ENCODE peak calls at places on chromosomes 2 and 18, in four cellular contexts. L is aorta, S is GM23248, I is transverse colon. Y is an unnamed sample.

GRCh38 chr2:157898591-157898996 is 22.5 kb upstream of the ACVR1 start:
- DNase-seq in S (peak; percentile 84), L (no peak), I (no peak), Y (no peak)

GRCh38 chr18:31041346-31042067 is 1.0 kb downstream of the DSC3 start:
- DNase-seq in S (no peak), L (peak; percentile 55), I (peak; percentile 10), Y (no peak)

GRCh38 chr18:79502785-79503184 is 107.1 kb downstream of the NFATC1 start:
- DNase-seq in S (peak; percentile 58), L (no peak), I (no peak), Y (no peak)

GRCh38 chr2:86566828-86567205 is 3.6 kb upstream of the CHMP3 start:
- DNase-seq in I (no peak), S (no peak), L (no peak), Y (no peak)

GRCh38 chr2:84314901-84315330 is 144.2 kb downstream of the SUCLG1 start:
- DNase-seq in I (peak; percentile 89), L (peak; percentile 81), S (peak; percentile 80), Y (peak; percentile 67)

GRCh38 chr2:227163445-227163997 is 484 bp downstream of the COL4A4 start:
- DNase-seq in L (no peak), I (peak; percentile 46), S (peak; percentile 22), Y (no peak)

GRCh38 chr18:37430346-37431076 is 135.1 kb downstream of the CELF4 start:
- DNase-seq in I (no peak), S (no peak), L (no peak), Y (no peak)

GRCh38 chr2:74130211-74130995 is 17.3 kb downstream of the BOLA3 start:
- DNase-seq in L (no peak), I (no peak), S (no peak), Y (no peak)

GRCh38 chr2:125491663-125492062 is 1164.3 kb upstream of the GYPC start:
- DNase-seq in S (no peak), L (no peak), I (no peak), Y (no peak)

GRCh38 chr2:220107380-220107791 is 480.0 kb downstream of the SLC4A3 start:
- DNase-seq in L (no peak), I (no peak), S (no peak), Y (no peak)

GRCh38 chr18:10378688-10379465 is 75.6 kb upstream of the APCDD1 start:
- DNase-seq in I (no peak), L (no peak), S (peak; percentile 86), Y (no peak)

GRCh38 chr2:113219889-113220641 is 46.3 kb downstream of the PSD4 start:
- DNase-seq in S (peak; percentile 73), L (peak; percentile 81), I (peak; percentile 84), Y (peak; percentile 51)

GRCh38 chr2:155485141-155485842 is 786.8 kb downstream of the KCNJ3 start:
- DNase-seq in S (no peak), L (no peak), I (no peak), Y (no peak)

GRCh38 chr2:30798536-30798991 is 8.7 kb downstream of the CAPN13 start:
- DNase-seq in S (no peak), L (no peak), I (no peak), Y (no peak)

GRCh38 chr2:20925265-20925889 is 102.5 kb upstream of the LDAH start:
- DNase-seq in S (peak; percentile 15), I (no peak), L (no peak), Y (no peak)

GRCh38 chr2:3179208-3179607 is 198.4 kb downstream of the EIPR1 start:
- DNase-seq in L (no peak), I (no peak), S (no peak), Y (no peak)

GRCh38 chr18:12231986-12232385 is 22.2 kb upstream of the CIDEA start:
- DNase-seq in I (no peak), L (no peak), S (no peak), Y (no peak)

GRCh38 chr2:217147751-217148318 is 288.0 kb upstream of the TNP1 start:
- DNase-seq in S (no peak), L (no peak), I (no peak), Y (no peak)

GRCh38 chr2:132974477-132975050 is 304.6 kb upstream of the LYPD1 start:
- DNase-seq in I (no peak), L (no peak), S (no peak), Y (no peak)

GRCh38 chr2:29462293-29462692 is 347.1 kb downstream of the CLIP4 start:
- DNase-seq in L (no peak), I (no peak), S (peak; percentile 78), Y (no peak)

GRCh38 chr18:41532344-41533086 is 422.5 kb upstream of the PIK3C3 start:
- DNase-seq in S (peak; percentile 20), I (no peak), L (no peak), Y (no peak)

GRCh38 chr2:24683408-24683807 is 109.8 kb downstream of the PTRHD1 start:
- DNase-seq in I (no peak), S (no peak), L (no peak), Y (no peak)

GRCh38 chr2:95275601-95276243 is 1.5 kb downstream of the PROM2 start:
- DNase-seq in S (peak; percentile 44), L (peak; percentile 69), I (peak; percentile 47), Y (no peak)

GRCh38 chr2:95277246-95277906 is 3.1 kb downstream of the PROM2 start:
- DNase-seq in L (peak; percentile 55), I (peak; percentile 79), S (peak; percentile 32), Y (peak; percentile 5)

GRCh38 chr2:95275151-95275515 is 884 bp downstream of the PROM2 start:
- DNase-seq in S (no peak), L (peak; percentile 34), I (no peak), Y (no peak)

GRCh38 chr2:95276888-95277245 is 2.6 kb downstream of the PROM2 start:
- DNase-seq in L (no peak), I (no peak), S (no peak), Y (no peak)

DNA sequence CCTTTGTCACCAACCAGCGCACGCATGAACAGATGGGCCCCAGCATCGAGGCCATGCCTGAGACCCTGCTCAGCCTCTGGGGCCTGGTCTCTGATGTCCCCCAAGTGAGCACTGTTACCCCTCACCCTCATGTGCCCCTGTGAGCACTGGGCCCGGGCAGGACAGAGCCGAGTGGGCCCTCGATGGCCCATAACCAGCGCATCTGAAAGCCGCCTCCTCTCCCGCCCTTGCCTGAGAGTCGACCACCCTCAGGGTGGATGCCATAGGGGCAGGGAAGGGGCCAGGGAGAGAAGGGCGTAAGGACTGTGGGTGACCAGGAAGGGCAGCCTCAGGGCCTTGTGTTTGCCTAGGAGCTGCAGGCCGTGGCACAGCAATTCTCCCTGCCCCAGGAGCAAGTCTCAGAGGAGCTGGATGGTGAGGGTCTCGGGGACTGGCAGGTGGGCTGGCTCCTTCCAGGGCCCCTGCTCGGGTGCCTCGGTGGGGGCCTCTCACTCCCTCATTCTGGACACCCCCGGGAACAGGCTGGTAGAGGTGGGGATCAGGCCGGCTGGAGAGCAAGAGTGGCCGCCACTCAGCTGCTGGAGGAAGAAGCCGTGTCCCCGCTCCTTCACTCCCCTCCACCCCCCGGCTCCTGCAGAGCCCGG is 2.1 kb downstream of the PROM2 start:
- DNase-seq in S (no peak), L (peak; percentile 60), I (no peak), Y (no peak)
- H3K9me3 ChIP-seq in S (no peaks in the 10 kb centered on the region), L (no peaks in the 10 kb centered on the region), I (no peaks in the 10 kb centered on the region), Y (no peaks in the 10 kb centered on the region)

GRCh38 chr2:204791230-204791629 is 246.0 kb downstream of the PARD3B start:
- DNase-seq in S (peak; percentile 7), I (no peak), L (no peak), Y (no peak)
- H3K9me3 ChIP-seq in S (no peaks in the 10 kb centered on the region), I (no peaks in the 10 kb centered on the region), L (no peaks in the 10 kb centered on the region), Y (no peaks in the 10 kb centered on the region)

DNA sequence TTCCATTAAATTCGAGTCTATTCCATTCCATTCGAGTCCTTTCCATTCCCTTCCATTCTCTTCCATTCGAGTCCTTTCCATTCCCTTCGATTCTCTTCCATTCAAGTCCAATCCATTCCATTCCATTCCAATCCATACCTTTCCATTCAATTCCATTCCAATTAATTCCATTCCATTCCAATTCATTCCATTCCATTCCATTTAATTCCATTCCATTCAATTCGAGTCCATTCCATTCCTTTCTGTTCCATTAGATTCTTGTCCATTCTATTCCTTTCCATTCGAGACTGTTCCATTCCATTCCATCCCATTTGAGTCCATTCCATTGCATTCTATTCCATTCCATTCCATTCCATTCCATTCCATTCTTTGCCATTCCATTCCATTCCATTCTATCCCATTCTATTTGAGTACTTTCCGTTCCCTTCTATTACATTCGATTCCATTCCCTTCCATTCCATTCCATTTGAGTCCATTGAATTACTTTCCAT is 1130.0 kb downstream of the RPIA start:
- DNase-seq in L (no peak), S (no peak), I (no peak), Y (no peak)
- H3K9me3 ChIP-seq in L (peaks cover 9% of the 10 kb centered on the region), S (peaks cover 7% of the 10 kb centered on the region), I (peaks cover 28% of the 10 kb centered on the region), Y (no peaks in the 10 kb centered on the region)

GRCh38 chr2:1162246-1162645 is 211.6 kb downstream of the SNTG2 start:
- DNase-seq in I (no peak), L (no peak), S (no peak), Y (no peak)
- H3K9me3 ChIP-seq in I (no peaks in the 10 kb centered on the region), L (no peaks in the 10 kb centered on the region), S (no peaks in the 10 kb centered on the region), Y (peaks cover 10% of the 10 kb centered on the region)

GRCh38 chr2:14448340-14448739 is 184.2 kb upstream of the LRATD1 start:
- DNase-seq in S (no peak), I (no peak), L (no peak), Y (no peak)
- H3K9me3 ChIP-seq in S (no peaks in the 10 kb centered on the region), I (no peaks in the 10 kb centered on the region), L (peaks cover 5% of the 10 kb centered on the region), Y (peaks cover 19% of the 10 kb centered on the region)

DNA sequence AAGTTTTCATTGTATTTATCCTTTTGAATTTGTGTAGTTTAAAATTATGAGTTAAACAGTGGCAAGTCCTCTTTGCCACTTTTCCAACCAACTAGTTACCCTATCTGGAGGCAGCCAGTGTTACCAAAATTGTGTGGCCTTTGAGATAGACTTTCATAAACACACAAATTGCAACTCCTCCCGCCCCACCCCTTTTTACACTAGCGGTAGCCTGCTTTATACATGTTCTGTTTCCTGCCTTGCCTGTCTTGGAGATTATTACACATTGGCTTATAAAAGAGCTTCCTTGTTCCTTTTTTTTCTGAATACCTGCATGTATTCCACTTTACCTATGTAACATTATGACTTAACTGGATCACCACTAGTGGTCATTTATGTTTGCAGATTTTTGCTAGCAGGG is 56.5 kb downstream of the RPIA start:
- DNase-seq in L (no peak), S (no peak), I (peak; percentile 63), Y (no peak)
- H3K9me3 ChIP-seq in L (no peaks in the 10 kb centered on the region), S (no peaks in the 10 kb centered on the region), I (peaks cover 6% of the 10 kb centered on the region), Y (peaks cover 18% of the 10 kb centered on the region)

GRCh38 chr2:168499500-168499899 is 43.4 kb downstream of the CERS6 start:
- DNase-seq in S (no peak), L (no peak), I (no peak), Y (no peak)
- H3K9me3 ChIP-seq in S (no peaks in the 10 kb centered on the region), L (no peaks in the 10 kb centered on the region), I (no peaks in the 10 kb centered on the region), Y (no peaks in the 10 kb centered on the region)

GRCh38 chr2:66568650-66569300 is 133.8 kb downstream of the MEIS1 start:
- DNase-seq in I (no peak), S (no peak), L (no peak), Y (no peak)

GRCh38 chr2:66570471-66570870 is 135.5 kb downstream of the MEIS1 start:
- DNase-seq in L (no peak), I (no peak), S (no peak), Y (no peak)

GRCh38 chr2:66569974-66570373 is 135.0 kb downstream of the MEIS1 start:
- DNase-seq in L (no peak), I (no peak), S (peak; percentile 35), Y (no peak)

GRCh38 chr2:66567742-66568141 is 132.8 kb downstream of the MEIS1 start:
- DNase-seq in L (no peak), I (no peak), S (no peak), Y (no peak)

GRCh38 chr2:66569321-66569851 is 134.5 kb downstream of the MEIS1 start:
- DNase-seq in S (peak; percentile 47), I (no peak), L (no peak), Y (no peak)
- H3K9me3 ChIP-seq in S (no peaks in the 10 kb centered on the region), I (no peaks in the 10 kb centered on the region), L (no peaks in the 10 kb centered on the region), Y (no peaks in the 10 kb centered on the region)